ENCODE peak calls at places on chromosomes 7 and 10, in nine cellular contexts. One of them, this sample, is unnamed.

GRCh38 chr7:27101188-27101905 is 1.1 kb downstream of the HOXA2 start:
- DNase-seq in NB4: no peak
- DNase-seq in fibroblast of mammary gland: peak; percentile 67
- DNase-seq in osteocyte: no peak
- DNase-seq in ovary: no peak
- DNase-seq in MCF 10A: peak; percentile 59
- DNase-seq in right lobe of liver: no peak
- DNase-seq in GM23338: no peak
- DNase-seq in HCT116: no peak
- DNase-seq in this sample: no peak

GRCh38 chr10:122206471-122207065 is 64.5 kb upstream of the BTBD16 start:
- DNase-seq in NB4: peak; percentile 31
- DNase-seq in fibroblast of mammary gland: peak; percentile 20
- DNase-seq in osteocyte: no peak
- DNase-seq in ovary: no peak
- DNase-seq in MCF 10A: peak; percentile 18
- DNase-seq in right lobe of liver: no peak
- DNase-seq in GM23338: no peak
- DNase-seq in HCT116: no peak
- DNase-seq in this sample: no peak

GRCh38 chr10:62638062-62638477 is 166.4 kb upstream of the ADO start:
- DNase-seq in NB4: peak; percentile 85
- DNase-seq in fibroblast of mammary gland: peak; percentile 29
- DNase-seq in osteocyte: no peak
- DNase-seq in ovary: no peak
- DNase-seq in MCF 10A: peak; percentile 22
- DNase-seq in right lobe of liver: no peak
- DNase-seq in GM23338: no peak
- DNase-seq in HCT116: no peak
- DNase-seq in this sample: peak; percentile 72

GRCh38 chr7:127884066-127884559 is 147.1 kb downstream of the LRRC4 start:
- DNase-seq in NB4: no peak
- DNase-seq in fibroblast of mammary gland: no peak
- DNase-seq in osteocyte: no peak
- DNase-seq in ovary: no peak
- DNase-seq in MCF 10A: no peak
- DNase-seq in right lobe of liver: no peak
- DNase-seq in GM23338: no peak
- DNase-seq in HCT116: no peak
- DNase-seq in this sample: no peak

GRCh38 chr7:16604054-16604453 is 41.5 kb downstream of the ANKMY2 start:
- DNase-seq in NB4: peak; percentile 39
- DNase-seq in fibroblast of mammary gland: peak; percentile 51
- DNase-seq in osteocyte: no peak
- DNase-seq in ovary: no peak
- DNase-seq in MCF 10A: peak; percentile 41
- DNase-seq in right lobe of liver: no peak
- DNase-seq in GM23338: no peak
- DNase-seq in HCT116: no peak
- DNase-seq in this sample: peak; percentile 41

GRCh38 chr10:124161212-124162000 is 68.0 kb upstream of the CHST15 start:
- DNase-seq in NB4: no peak
- DNase-seq in fibroblast of mammary gland: no peak
- DNase-seq in osteocyte: no peak
- DNase-seq in ovary: no peak
- DNase-seq in MCF 10A: no peak
- DNase-seq in right lobe of liver: peak; percentile 12
- DNase-seq in GM23338: no peak
- DNase-seq in HCT116: no peak
- DNase-seq in this sample: no peak

GRCh38 chr10:36030516-36030915 is 388.4 kb upstream of the FZD8 start:
- DNase-seq in NB4: no peak
- DNase-seq in fibroblast of mammary gland: no peak
- DNase-seq in osteocyte: no peak
- DNase-seq in ovary: no peak
- DNase-seq in MCF 10A: no peak
- DNase-seq in right lobe of liver: no peak
- DNase-seq in GM23338: no peak
- DNase-seq in HCT116: no peak
- DNase-seq in this sample: no peak

GRCh38 chr10:114479307-114479706 is 75.0 kb upstream of the AFAP1L2 start:
- DNase-seq in NB4: no peak
- DNase-seq in fibroblast of mammary gland: no peak
- DNase-seq in osteocyte: no peak
- DNase-seq in ovary: no peak
- DNase-seq in MCF 10A: no peak
- DNase-seq in right lobe of liver: no peak
- DNase-seq in GM23338: no peak
- DNase-seq in HCT116: no peak
- DNase-seq in this sample: no peak

GRCh38 chr7:2738110-2738509 is 50.1 kb downstream of the AMZ1 start:
- DNase-seq in NB4: peak; percentile 27
- DNase-seq in fibroblast of mammary gland: peak; percentile 57
- DNase-seq in osteocyte: peak; percentile 64
- DNase-seq in ovary: peak; percentile 23
- DNase-seq in MCF 10A: no peak
- DNase-seq in right lobe of liver: no peak
- DNase-seq in GM23338: no peak
- DNase-seq in HCT116: no peak
- DNase-seq in this sample: no peak

GRCh38 chr7:107744345-107744750 is 406 bp downstream of the CBLL1 start:
- DNase-seq in NB4: no peak
- DNase-seq in fibroblast of mammary gland: peak; percentile 32
- DNase-seq in osteocyte: no peak
- DNase-seq in ovary: no peak
- DNase-seq in MCF 10A: no peak
- DNase-seq in right lobe of liver: no peak
- DNase-seq in GM23338: no peak
- DNase-seq in HCT116: no peak
- DNase-seq in this sample: no peak

GRCh38 chr10:117007080-117007479 is 2.1 kb upstream of the SHTN1 start:
- DNase-seq in NB4: peak; percentile 36
- DNase-seq in fibroblast of mammary gland: peak; percentile 89
- DNase-seq in osteocyte: no peak
- DNase-seq in ovary: no peak
- DNase-seq in MCF 10A: peak; percentile 83
- DNase-seq in right lobe of liver: no peak
- DNase-seq in GM23338: no peak
- DNase-seq in HCT116: peak; percentile 81
- DNase-seq in this sample: peak; percentile 71

GRCh38 chr7:47581821-47582747 is at the start of gene TNS3:
- DNase-seq in NB4: peak; percentile 50
- DNase-seq in fibroblast of mammary gland: no peak
- DNase-seq in osteocyte: no peak
- DNase-seq in ovary: peak; percentile 78
- DNase-seq in MCF 10A: no peak
- DNase-seq in right lobe of liver: peak; percentile 69
- DNase-seq in GM23338: peak; percentile 78
- DNase-seq in HCT116: no peak
- DNase-seq in this sample: peak; percentile 56

GRCh38 chr7:47579458-47579857 is 2.5 kb downstream of the TNS3 start:
- DNase-seq in NB4: no peak
- DNase-seq in fibroblast of mammary gland: no peak
- DNase-seq in osteocyte: no peak
- DNase-seq in ovary: no peak
- DNase-seq in MCF 10A: no peak
- DNase-seq in right lobe of liver: no peak
- DNase-seq in GM23338: no peak
- DNase-seq in HCT116: no peak
- DNase-seq in this sample: peak; percentile 45

GRCh38 chr7:47581442-47581820 is 480 bp downstream of the TNS3 start:
- DNase-seq in NB4: no peak
- DNase-seq in fibroblast of mammary gland: no peak
- DNase-seq in osteocyte: no peak
- DNase-seq in ovary: peak; percentile 67
- DNase-seq in MCF 10A: no peak
- DNase-seq in right lobe of liver: peak; percentile 65
- DNase-seq in GM23338: peak; percentile 64
- DNase-seq in HCT116: no peak
- DNase-seq in this sample: no peak

GRCh38 chr7:47580175-47580701 is 1.7 kb downstream of the TNS3 start:
- DNase-seq in NB4: no peak
- DNase-seq in fibroblast of mammary gland: no peak
- DNase-seq in osteocyte: no peak
- DNase-seq in ovary: peak; percentile 63
- DNase-seq in MCF 10A: no peak
- DNase-seq in right lobe of liver: peak; percentile 70
- DNase-seq in GM23338: peak; percentile 33
- DNase-seq in HCT116: no peak
- DNase-seq in this sample: peak; percentile 82

GRCh38 chr7:47580811-47581331 is 1.0 kb downstream of the TNS3 start:
- DNase-seq in NB4: no peak
- DNase-seq in fibroblast of mammary gland: no peak
- DNase-seq in osteocyte: no peak
- DNase-seq in ovary: no peak
- DNase-seq in MCF 10A: no peak
- DNase-seq in right lobe of liver: no peak
- DNase-seq in GM23338: peak; percentile 25
- DNase-seq in HCT116: no peak
- DNase-seq in this sample: peak; percentile 58
- TF ChIP-seq CTCF in NB4: no peak
- TF ChIP-seq CTCF in fibroblast of mammary gland: no peak
- TF ChIP-seq CTCF in osteocyte: no peak
- TF ChIP-seq CTCF in ovary: no peak
- TF ChIP-seq CTCF in MCF 10A: no peak
- TF ChIP-seq CTCF in right lobe of liver: no peak
- TF ChIP-seq CTCF in GM23338: no peak
- TF ChIP-seq CTCF in HCT116: no peak
- TF ChIP-seq CTCF in this sample: peak; percentile 25

DNA sequence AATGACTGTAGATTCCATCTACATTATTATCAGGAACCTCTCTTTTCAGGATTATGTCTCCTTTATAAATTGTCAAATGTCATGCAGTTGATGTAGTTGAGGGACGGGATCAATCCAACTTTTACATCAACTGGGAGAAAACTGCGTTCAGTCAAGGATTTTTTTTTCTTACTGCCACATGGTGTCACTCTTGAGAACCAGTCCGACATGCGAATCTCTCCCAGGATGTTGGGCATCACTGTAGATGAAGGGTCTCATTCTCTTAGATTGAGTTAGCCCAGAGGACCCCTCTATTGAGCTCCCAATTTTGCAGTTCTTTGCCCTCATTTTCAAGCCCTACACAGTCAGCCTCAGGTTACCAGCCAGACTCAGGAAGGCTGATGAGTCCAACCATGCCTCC is 120.3 kb upstream of the PTPRZ1 start:
- DNase-seq in NB4: peak; percentile 29
- DNase-seq in fibroblast of mammary gland: peak; percentile 18
- DNase-seq in osteocyte: no peak
- DNase-seq in ovary: no peak
- DNase-seq in MCF 10A: peak; percentile 43
- DNase-seq in right lobe of liver: no peak
- DNase-seq in GM23338: peak; percentile 64
- DNase-seq in HCT116: peak; percentile 2
- DNase-seq in this sample: peak; percentile 8
- TF ChIP-seq CTCF in NB4: peak; percentile 46
- TF ChIP-seq CTCF in fibroblast of mammary gland: peak; percentile 40
- TF ChIP-seq CTCF in osteocyte: peak; percentile 52
- TF ChIP-seq CTCF in ovary: no peak
- TF ChIP-seq CTCF in MCF 10A: peak; percentile 39
- TF ChIP-seq CTCF in right lobe of liver: peak; percentile 31
- TF ChIP-seq CTCF in GM23338: peak; percentile 60
- TF ChIP-seq CTCF in HCT116: peak; percentile 37
- TF ChIP-seq CTCF in this sample: peak; percentile 44

GRCh38 chr10:93071177-93071472 is 2.6 kb upstream of the CYP26A1 start:
- DNase-seq in NB4: no peak
- DNase-seq in fibroblast of mammary gland: no peak
- DNase-seq in osteocyte: no peak
- DNase-seq in ovary: no peak
- DNase-seq in MCF 10A: no peak
- DNase-seq in right lobe of liver: no peak
- DNase-seq in GM23338: no peak
- DNase-seq in HCT116: no peak
- DNase-seq in this sample: no peak
- TF ChIP-seq CTCF in NB4: no peak
- TF ChIP-seq CTCF in fibroblast of mammary gland: no peak
- TF ChIP-seq CTCF in osteocyte: no peak
- TF ChIP-seq CTCF in ovary: no peak
- TF ChIP-seq CTCF in MCF 10A: no peak
- TF ChIP-seq CTCF in right lobe of liver: no peak
- TF ChIP-seq CTCF in GM23338: no peak
- TF ChIP-seq CTCF in HCT116: no peak
- TF ChIP-seq CTCF in this sample: no peak

GRCh38 chr7:18317956-18318355 is 177.6 kb upstream of the HDAC9 start:
- DNase-seq in NB4: no peak
- DNase-seq in fibroblast of mammary gland: no peak
- DNase-seq in osteocyte: no peak
- DNase-seq in ovary: no peak
- DNase-seq in MCF 10A: no peak
- DNase-seq in right lobe of liver: no peak
- DNase-seq in GM23338: no peak
- DNase-seq in HCT116: no peak
- DNase-seq in this sample: no peak
- TF ChIP-seq CTCF in NB4: no peak
- TF ChIP-seq CTCF in fibroblast of mammary gland: no peak
- TF ChIP-seq CTCF in osteocyte: no peak
- TF ChIP-seq CTCF in ovary: no peak
- TF ChIP-seq CTCF in MCF 10A: no peak
- TF ChIP-seq CTCF in right lobe of liver: no peak
- TF ChIP-seq CTCF in GM23338: no peak
- TF ChIP-seq CTCF in HCT116: no peak
- TF ChIP-seq CTCF in this sample: no peak

GRCh38 chr10:80408198-80409085 is at the start of gene PRXL2A:
- DNase-seq in NB4: peak; percentile 68
- DNase-seq in fibroblast of mammary gland: peak; percentile 12
- DNase-seq in osteocyte: peak; percentile 89
- DNase-seq in ovary: peak; percentile 90
- DNase-seq in MCF 10A: peak; percentile 45
- DNase-seq in right lobe of liver: peak; percentile 94
- DNase-seq in GM23338: peak; percentile 93
- DNase-seq in HCT116: no peak
- DNase-seq in this sample: peak; percentile 63
- TF ChIP-seq CTCF in NB4: no peak
- TF ChIP-seq CTCF in fibroblast of mammary gland: no peak
- TF ChIP-seq CTCF in osteocyte: no peak
- TF ChIP-seq CTCF in ovary: no peak
- TF ChIP-seq CTCF in MCF 10A: no peak
- TF ChIP-seq CTCF in right lobe of liver: no peak
- TF ChIP-seq CTCF in GM23338: no peak
- TF ChIP-seq CTCF in HCT116: no peak
- TF ChIP-seq CTCF in this sample: no peak

GRCh38 chr7:47444376-47445098 is 137.4 kb downstream of the TNS3 start:
- DNase-seq in NB4: peak; percentile 45
- DNase-seq in fibroblast of mammary gland: peak; percentile 52
- DNase-seq in osteocyte: no peak
- DNase-seq in ovary: no peak
- DNase-seq in MCF 10A: peak; percentile 38
- DNase-seq in right lobe of liver: no peak
- DNase-seq in GM23338: peak; percentile 54
- DNase-seq in HCT116: no peak
- DNase-seq in this sample: peak; percentile 38
- TF ChIP-seq CTCF in NB4: peak; percentile 71
- TF ChIP-seq CTCF in fibroblast of mammary gland: peak; percentile 69
- TF ChIP-seq CTCF in osteocyte: peak; percentile 59
- TF ChIP-seq CTCF in ovary: no peak
- TF ChIP-seq CTCF in MCF 10A: peak; percentile 63
- TF ChIP-seq CTCF in right lobe of liver: peak; percentile 50
- TF ChIP-seq CTCF in GM23338: peak; percentile 61
- TF ChIP-seq CTCF in HCT116: peak; percentile 34
- TF ChIP-seq CTCF in this sample: peak; percentile 56

GRCh38 chr7:41889040-41889439 is 186.2 kb upstream of the INHBA start:
- DNase-seq in NB4: no peak
- DNase-seq in fibroblast of mammary gland: no peak
- DNase-seq in osteocyte: no peak
- DNase-seq in ovary: no peak
- DNase-seq in MCF 10A: no peak
- DNase-seq in right lobe of liver: no peak
- DNase-seq in GM23338: no peak
- DNase-seq in HCT116: no peak
- DNase-seq in this sample: no peak
- TF ChIP-seq CTCF in NB4: no peak
- TF ChIP-seq CTCF in fibroblast of mammary gland: no peak
- TF ChIP-seq CTCF in osteocyte: no peak
- TF ChIP-seq CTCF in ovary: no peak
- TF ChIP-seq CTCF in MCF 10A: no peak
- TF ChIP-seq CTCF in right lobe of liver: no peak
- TF ChIP-seq CTCF in GM23338: no peak
- TF ChIP-seq CTCF in HCT116: no peak
- TF ChIP-seq CTCF in this sample: no peak